ENCODE peak calls at places on chromosomes 4 and X, in seven cellular contexts. T is CD4-positive, alpha-beta memory T cell; G is CD8-positive, alpha-beta T cell; J is transverse colon; R is uterus; C is OCI-LY7; O is testis. V is an unnamed sample. For H3K4me1, the result is how much of the 10 kb centered on the place peaks cover.

GRCh38 chr4:188002751-188003150 is 7.2 kb downstream of the ZFP42 start:
- DNase-seq in T (no peak), G (no peak), J (no peak), R (no peak), C (no peak), O (no peak), V (no peak)

GRCh38 chrX:138986866-138987265 is 275.3 kb upstream of the FGF13 start:
- DNase-seq in T (no peak), G (no peak), J (no peak), R (no peak), C (no peak), O (no peak), V (no peak)

GRCh38 chr4:168558587-168558986 is 61.7 kb downstream of the PALLD start:
- DNase-seq in T (no peak), G (no peak), J (no peak), R (no peak), C (no peak), O (no peak), V (no peak)

GRCh38 chr4:66539745-66540144 is 869.5 kb upstream of the EPHA5 start:
- DNase-seq in T (no peak), G (no peak), J (no peak), R (no peak), C (no peak), O (no peak), V (no peak)

GRCh38 chrX:7889680-7890079 is 37.5 kb downstream of the PNPLA4 start:
- DNase-seq in T (no peak), G (no peak), J (no peak), R (no peak), C (no peak), O (no peak), V (no peak)

GRCh38 chr4:145281224-145281623 is 100.8 kb upstream of the OTUD4 start:
- DNase-seq in T (no peak), G (no peak), J (no peak), R (no peak), C (no peak), O (no peak), V (no peak)

GRCh38 chrX:66163849-66164401 is at the start of gene HEPH:
- DNase-seq in T (no peak), G (no peak), J (peak), R (peak), C (no peak), O (peak), V (no peak)

GRCh38 chr4:14178421-14178820 is 550.9 kb upstream of the BOD1L1 start:
- DNase-seq in T (no peak), G (no peak), J (no peak), R (no peak), C (peak), O (no peak), V (no peak)

GRCh38 chr4:2413821-2414610 is 4.4 kb downstream of the ZFYVE28 start:
- DNase-seq in T (peak), G (no peak), J (peak), R (no peak), C (no peak), O (no peak), V (no peak)

GRCh38 chr4:54159543-54159942 is 59.6 kb downstream of the GSX2 start:
- DNase-seq in T (no peak), G (no peak), J (no peak), R (no peak), C (no peak), O (no peak), V (no peak)

GRCh38 chr4:32929738-32930688 is 2209.8 kb downstream of the PCDH7 start:
- DNase-seq in T (no peak), G (no peak), J (no peak), R (no peak), C (no peak), O (no peak), V (no peak)

GRCh38 chr4:167578906-167579305 is 344.6 kb upstream of the SPOCK3 start:
- DNase-seq in T (no peak), G (no peak), J (no peak), R (no peak), C (peak), O (no peak), V (no peak)

GRCh38 chr4:186942745-186943606 is 219.3 kb upstream of the FAT1 start:
- DNase-seq in T (no peak), G (no peak), J (no peak), R (peak), C (peak), O (peak), V (no peak)

GRCh38 chr4:110197421-110198398 is 705 bp downstream of the ELOVL6 start:
- DNase-seq in T (peak), G (peak), J (peak), R (peak), C (peak), O (peak), V (peak)

GRCh38 chr4:165928601-165929000 is 55.6 kb downstream of the TLL1 start:
- DNase-seq in T (no peak), G (no peak), J (no peak), R (no peak), C (no peak), O (no peak), V (no peak)

GRCh38 chr4:101162990-101163380 is 184.3 kb downstream of the PPP3CA start:
- DNase-seq in T (no peak), G (no peak), J (no peak), R (no peak), C (no peak), O (no peak), V (no peak)
- H3K27ac ChIP-seq in T (no peak), G (no peak), J (no peak), R (no peak), C (no peak), O (no peak), V (no peak)

GRCh38 chr4:6423575-6423974 is 48.8 kb downstream of the PPP2R2C start:
- DNase-seq in T (no peak), G (no peak), J (no peak), R (no peak), C (no peak), O (no peak), V (no peak)

GRCh38 chr4:6421397-6421796 is 51.0 kb downstream of the PPP2R2C start:
- DNase-seq in T (no peak), G (no peak), J (no peak), R (no peak), C (no peak), O (peak), V (no peak)

GRCh38 chr4:6424425-6424824 is 48.0 kb downstream of the PPP2R2C start:
- DNase-seq in T (no peak), G (no peak), J (no peak), R (no peak), C (no peak), O (no peak), V (no peak)

GRCh38 chr4:6422105-6422504 is 50.3 kb downstream of the PPP2R2C start:
- DNase-seq in T (no peak), G (no peak), J (no peak), R (no peak), C (no peak), O (no peak), V (no peak)

DNA sequence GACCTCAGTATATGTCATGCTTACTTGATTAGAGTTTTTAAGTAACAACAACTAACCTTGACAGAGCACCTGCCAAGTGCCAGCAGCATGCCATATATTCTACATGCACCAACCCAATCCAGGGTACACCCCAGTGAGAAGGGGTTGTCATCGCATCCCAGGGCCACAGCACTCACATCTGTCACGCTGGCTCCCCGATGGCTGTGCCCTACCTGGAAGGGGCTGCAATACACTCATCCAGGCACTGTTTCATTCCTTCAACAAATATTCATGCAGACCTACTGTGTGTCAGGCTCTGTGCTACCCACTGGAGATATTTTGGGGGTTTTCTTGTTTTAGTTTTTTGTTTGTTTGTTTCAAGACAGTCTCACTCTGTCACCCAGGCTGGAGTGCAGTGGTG is 49.5 kb downstream of the PPP2R2C start:
- DNase-seq in T (no peak), G (no peak), J (no peak), R (no peak), C (no peak), O (no peak), V (no peak)
- H3K4me1 ChIP-seq in T (under half), G (under half), J (under half), R (under half), C (under half), O (under half), V (under half)

GRCh38 chrX:150255441-150256296 is 107.4 kb upstream of the MAMLD1 start:
- DNase-seq in T (no peak), G (no peak), J (no peak), R (no peak), C (no peak), O (no peak), V (peak)

GRCh38 chrX:150253946-150254615 is 109.0 kb upstream of the MAMLD1 start:
- DNase-seq in T (no peak), G (no peak), J (no peak), R (no peak), C (no peak), O (no peak), V (peak)

GRCh38 chrX:150256297-150256650 is 106.8 kb upstream of the MAMLD1 start:
- DNase-seq in T (no peak), G (no peak), J (no peak), R (no peak), C (no peak), O (no peak), V (no peak)

GRCh38 chrX:150257348-150258175 is 105.6 kb upstream of the MAMLD1 start:
- DNase-seq in T (no peak), G (no peak), J (no peak), R (no peak), C (no peak), O (no peak), V (peak)

GRCh38 chrX:150254909-150255308 is 108.2 kb upstream of the MAMLD1 start:
- DNase-seq in T (no peak), G (no peak), J (no peak), R (no peak), C (no peak), O (no peak), V (no peak)
- H3K27ac ChIP-seq in T (no peak), G (no peak), J (no peak), R (no peak), C (no peak), O (no peak), V (no peak)

GRCh38 chr4:37667197-37668100 is 18.7 kb downstream of the RELL1 start:
- DNase-seq in T (no peak), G (no peak), J (no peak), R (no peak), C (no peak), O (no peak), V (no peak)
- H3K4me1 ChIP-seq in T (under half), G (under half), J (under half), R (under half), C (under half), O (under half), V (under half)

GRCh38 chrX:39677585-39677984 is 420.2 kb downstream of the BCOR start:
- DNase-seq in T (no peak), G (no peak), J (no peak), R (no peak), C (no peak), O (no peak), V (no peak)
- H3K27ac ChIP-seq in T (no peak), G (no peak), J (no peak), R (no peak), C (no peak), O (no peak), V (no peak)

GRCh38 chr4:184440593-184441358 is 33.6 kb downstream of the IRF2 start:
- DNase-seq in T (no peak), G (no peak), J (no peak), R (no peak), C (no peak), O (no peak), V (no peak)

GRCh38 chr4:184439386-184439785 is 35.0 kb downstream of the IRF2 start:
- DNase-seq in T (no peak), G (no peak), J (no peak), R (no peak), C (no peak), O (no peak), V (no peak)

GRCh38 chr4:184439856-184440592 is 34.3 kb downstream of the IRF2 start:
- DNase-seq in T (no peak), G (no peak), J (no peak), R (peak), C (no peak), O (no peak), V (peak)

GRCh38 chr4:184437565-184437964 is 36.8 kb downstream of the IRF2 start:
- DNase-seq in T (no peak), G (no peak), J (no peak), R (no peak), C (no peak), O (no peak), V (no peak)

DNA sequence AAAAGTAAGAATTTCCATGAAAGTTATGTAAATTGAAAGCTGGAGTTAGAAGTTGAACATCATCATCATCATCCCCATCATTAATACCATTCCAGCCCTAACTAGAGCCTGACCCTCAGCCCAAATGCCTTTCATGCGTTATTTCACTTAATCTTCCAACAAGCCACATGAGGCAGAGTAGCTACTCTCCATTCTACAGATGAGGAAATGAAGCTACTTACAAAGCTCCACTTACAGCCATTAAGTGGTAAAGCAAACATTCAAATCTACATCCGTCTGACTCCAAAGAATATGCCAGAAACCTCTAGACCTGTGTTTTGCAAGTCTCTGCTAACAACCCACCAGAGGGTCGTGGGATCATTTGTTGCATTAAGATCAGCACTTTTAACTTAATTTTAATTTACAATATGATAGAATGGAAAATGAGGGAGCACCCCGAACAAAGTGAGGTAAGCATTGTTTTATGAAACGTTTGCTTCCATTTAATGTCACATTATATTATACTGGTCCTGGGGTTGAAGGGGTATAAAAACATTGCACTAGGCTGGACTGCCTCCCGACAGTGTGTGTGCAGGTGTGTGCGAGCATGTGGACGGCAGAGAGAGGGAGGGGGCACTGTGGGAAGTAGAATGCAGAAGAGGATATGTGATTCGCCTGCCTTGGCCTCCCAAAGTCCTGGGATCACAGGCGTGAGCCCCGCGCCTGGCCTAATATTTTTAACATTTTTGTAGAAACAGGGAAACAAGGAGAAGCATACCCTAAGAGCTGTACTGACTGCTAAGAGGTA is 36.2 kb downstream of the IRF2 start:
- DNase-seq in T (no peak), G (no peak), J (no peak), R (no peak), C (peak), O (no peak), V (no peak)
- H3K4me1 ChIP-seq in T (half or more), G (under half), J (under half), R (under half), C (under half), O (under half), V (under half)

GRCh38 chr4:121642876-121643585 is 53.7 kb downstream of the ANXA5 start:
- DNase-seq in T (no peak), G (no peak), J (no peak), R (no peak), C (no peak), O (no peak), V (no peak)

DNA sequence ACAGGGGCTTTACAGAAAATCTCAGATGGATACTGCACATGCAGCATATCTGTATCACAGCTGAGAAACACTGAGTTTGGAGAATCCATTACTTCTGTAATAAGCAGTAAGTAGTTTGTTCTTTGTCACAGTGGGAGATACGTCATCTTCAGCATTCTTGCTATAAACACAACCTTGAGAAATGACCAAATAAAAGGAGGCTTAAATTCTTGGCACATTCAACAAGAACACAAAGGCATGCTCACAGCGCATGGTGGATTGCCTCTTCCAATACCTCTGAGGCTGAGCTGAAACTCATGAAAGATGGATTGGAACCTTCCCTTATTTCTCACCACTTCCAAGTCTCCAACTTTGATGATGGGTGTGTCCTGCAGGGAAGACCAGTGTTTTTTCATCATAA is 54.5 kb downstream of the ANXA5 start:
- DNase-seq in T (no peak), G (no peak), J (no peak), R (no peak), C (no peak), O (no peak), V (no peak)
- H3K27ac ChIP-seq in T (no peak), G (no peak), J (no peak), R (no peak), C (no peak), O (peak), V (no peak)

DNA sequence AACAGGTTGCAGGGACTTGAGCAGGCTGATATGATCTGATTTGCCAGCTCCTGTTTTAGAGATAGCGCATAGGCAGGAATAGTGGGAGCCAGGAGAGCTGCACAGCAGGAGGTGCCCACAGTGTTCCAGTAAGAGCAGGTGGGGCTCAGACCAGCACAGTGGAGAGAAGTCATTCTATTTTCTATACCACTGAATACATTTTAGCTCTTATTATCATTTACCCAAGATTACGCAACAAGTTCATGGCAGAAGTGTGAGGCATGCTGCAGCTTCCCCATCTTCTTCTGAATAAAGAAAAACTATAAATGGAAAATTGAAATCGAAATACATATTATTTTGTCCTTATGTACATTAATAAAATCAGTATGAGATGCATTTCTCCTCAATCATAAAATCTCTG is 114.7 kb upstream of the EDNRA start:
- DNase-seq in T (no peak), G (no peak), J (no peak), R (no peak), C (no peak), O (no peak), V (no peak)
- H3K4me1 ChIP-seq in T (under half), G (under half), J (under half), R (under half), C (under half), O (under half), V (under half)

DNA sequence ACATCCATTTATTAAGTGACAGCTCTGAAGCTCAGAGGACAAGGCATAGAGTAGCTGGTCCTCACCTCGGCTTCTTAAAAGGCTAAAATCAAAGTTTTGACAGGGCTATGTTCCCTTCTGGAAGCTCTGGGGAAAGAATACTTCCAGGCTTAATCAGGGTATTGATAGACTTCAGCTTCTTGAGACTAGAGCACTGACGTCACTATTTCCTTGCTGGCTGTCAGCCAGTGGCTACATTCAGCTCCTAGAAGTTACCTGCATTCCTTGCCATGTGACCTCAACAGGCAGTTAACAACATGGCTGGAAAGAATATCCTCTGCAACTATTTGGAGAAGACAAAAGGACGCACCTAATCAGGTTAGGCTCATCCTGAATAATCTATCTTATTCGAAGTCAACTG is 1144.8 kb downstream of the ADGRL3 start:
- DNase-seq in T (no peak), G (no peak), J (no peak), R (no peak), C (no peak), O (no peak), V (no peak)
- H3K27ac ChIP-seq in T (no peak), G (no peak), J (no peak), R (no peak), C (no peak), O (no peak), V (no peak)

DNA sequence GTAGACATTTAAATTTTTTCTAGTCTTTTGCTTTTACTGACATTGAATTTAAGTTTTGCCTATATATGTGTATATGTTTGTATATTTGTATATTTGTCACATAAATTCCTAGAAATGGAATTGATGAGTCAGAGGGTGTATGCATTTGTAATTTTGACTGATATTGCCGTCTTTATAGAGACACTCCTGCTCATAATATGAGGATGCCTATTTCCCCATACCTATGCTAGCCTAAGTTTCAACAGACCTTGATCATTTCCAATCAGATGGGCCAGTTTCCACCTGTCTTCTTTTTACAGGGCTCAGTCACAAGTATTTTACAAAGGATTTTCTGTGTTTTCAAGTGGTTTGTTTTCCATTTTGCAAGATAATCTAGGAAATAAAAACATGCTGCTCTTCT is 10.8 kb downstream of the PDLIM5 start:
- DNase-seq in T (no peak), G (no peak), J (no peak), R (no peak), C (no peak), O (no peak), V (no peak)
- H3K4me1 ChIP-seq in T (under half), G (under half), J (under half), R (under half), C (under half), O (under half), V (under half)